ENCODE peak calls at places on chromosomes 6 and 20, in seven cellular contexts. L, Z, N, X, Y, I and H are unnamed samples.

GRCh38 chr20:56865055-56865454 is 235.9 kb downstream of the TFAP2C start:
- DNase-seq in L (no peak), Z (no peak), N (no peak), X (no peak), Y (no peak), I (no peak), H (no peak)

GRCh38 chr6:168045141-168045691 is 33.8 kb downstream of the FRMD1 start:
- DNase-seq in L (no peak), Z (peak; percentile 66), N (no peak), X (no peak), Y (no peak), I (no peak), H (no peak)

GRCh38 chr6:10418361-10418861 is 3.5 kb upstream of the TFAP2A start:
- DNase-seq in L (no peak), Z (no peak), N (no peak), X (no peak), Y (no peak), I (no peak), H (no peak)

GRCh38 chr6:54135665-54136370 is 24.6 kb downstream of the MLIP start:
- DNase-seq in L (no peak), Z (no peak), N (no peak), X (no peak), Y (no peak), I (no peak), H (peak; percentile 89)

GRCh38 chr20:50019466-50020256 is 36.9 kb downstream of the SNAI1 start:
- DNase-seq in L (no peak), Z (no peak), N (no peak), X (no peak), Y (no peak), I (no peak), H (no peak)

GRCh38 chr6:34511923-34512737 is 44.0 kb downstream of the SPDEF start:
- DNase-seq in L (no peak), Z (no peak), N (no peak), X (no peak), Y (peak; percentile 67), I (no peak), H (no peak)

GRCh38 chr6:81636930-81637568 is 115.4 kb downstream of the TENT5A start:
- DNase-seq in L (no peak), Z (no peak), N (no peak), X (no peak), Y (no peak), I (no peak), H (no peak)

GRCh38 chr6:154156135-154156948 is 117.3 kb downstream of the OPRM1 start:
- DNase-seq in L (no peak), Z (peak; percentile 87), N (peak; percentile 43), X (peak; percentile 56), Y (no peak), I (peak; percentile 58), H (no peak)

GRCh38 chr20:60762386-60762785 is 489.7 kb upstream of the CDH4 start:
- DNase-seq in L (no peak), Z (no peak), N (no peak), X (no peak), Y (no peak), I (no peak), H (no peak)

GRCh38 chr20:47501117-47501482 is 587 bp upstream of the NCOA3 start:
- DNase-seq in L (no peak), Z (no peak), N (no peak), X (no peak), Y (no peak), I (no peak), H (no peak)

GRCh38 chr6:149387787-149388512 is 12.1 kb upstream of the SUMO4 start:
- DNase-seq in L (no peak), Z (no peak), N (no peak), X (no peak), Y (no peak), I (no peak), H (no peak)

GRCh38 chr6:30074331-30075093 is 1.1 kb downstream of the RNF39 start:
- DNase-seq in L (no peak), Z (peak; percentile 72), N (no peak), X (no peak), Y (no peak), I (peak; percentile 62), H (no peak)

GRCh38 chr20:11691766-11692165 is 225.9 kb upstream of the BTBD3 start:
- DNase-seq in L (no peak), Z (no peak), N (no peak), X (no peak), Y (no peak), I (no peak), H (no peak)

GRCh38 chr6:133969285-133969946 is 16.4 kb downstream of the TBPL1 start:
- DNase-seq in L (no peak), Z (no peak), N (no peak), X (no peak), Y (no peak), I (no peak), H (no peak)

GRCh38 chr6:164455835-164456234 is 853.6 kb downstream of the C6orf118 start:
- DNase-seq in L (no peak), Z (no peak), N (no peak), X (no peak), Y (no peak), I (no peak), H (no peak)

GRCh38 chr6:3822747-3823445 is 26.3 kb upstream of the FAM50B start:
- DNase-seq in L (no peak), Z (no peak), N (no peak), X (no peak), Y (no peak), I (no peak), H (no peak)

GRCh38 chr6:47079638-47080037 is 37.5 kb upstream of the ADGRF1 start:
- DNase-seq in L (no peak), Z (no peak), N (no peak), X (no peak), Y (no peak), I (no peak), H (no peak)

GRCh38 chr20:42378826-42379225 is 760.6 kb upstream of the CHD6 start:
- DNase-seq in L (no peak), Z (no peak), N (no peak), X (no peak), Y (no peak), I (no peak), H (no peak)

GRCh38 chr20:63819224-63819917 is 11.7 kb downstream of the ZBTB46 start:
- DNase-seq in L (no peak), Z (no peak), N (no peak), X (no peak), Y (no peak), I (no peak), H (no peak)

DNA sequence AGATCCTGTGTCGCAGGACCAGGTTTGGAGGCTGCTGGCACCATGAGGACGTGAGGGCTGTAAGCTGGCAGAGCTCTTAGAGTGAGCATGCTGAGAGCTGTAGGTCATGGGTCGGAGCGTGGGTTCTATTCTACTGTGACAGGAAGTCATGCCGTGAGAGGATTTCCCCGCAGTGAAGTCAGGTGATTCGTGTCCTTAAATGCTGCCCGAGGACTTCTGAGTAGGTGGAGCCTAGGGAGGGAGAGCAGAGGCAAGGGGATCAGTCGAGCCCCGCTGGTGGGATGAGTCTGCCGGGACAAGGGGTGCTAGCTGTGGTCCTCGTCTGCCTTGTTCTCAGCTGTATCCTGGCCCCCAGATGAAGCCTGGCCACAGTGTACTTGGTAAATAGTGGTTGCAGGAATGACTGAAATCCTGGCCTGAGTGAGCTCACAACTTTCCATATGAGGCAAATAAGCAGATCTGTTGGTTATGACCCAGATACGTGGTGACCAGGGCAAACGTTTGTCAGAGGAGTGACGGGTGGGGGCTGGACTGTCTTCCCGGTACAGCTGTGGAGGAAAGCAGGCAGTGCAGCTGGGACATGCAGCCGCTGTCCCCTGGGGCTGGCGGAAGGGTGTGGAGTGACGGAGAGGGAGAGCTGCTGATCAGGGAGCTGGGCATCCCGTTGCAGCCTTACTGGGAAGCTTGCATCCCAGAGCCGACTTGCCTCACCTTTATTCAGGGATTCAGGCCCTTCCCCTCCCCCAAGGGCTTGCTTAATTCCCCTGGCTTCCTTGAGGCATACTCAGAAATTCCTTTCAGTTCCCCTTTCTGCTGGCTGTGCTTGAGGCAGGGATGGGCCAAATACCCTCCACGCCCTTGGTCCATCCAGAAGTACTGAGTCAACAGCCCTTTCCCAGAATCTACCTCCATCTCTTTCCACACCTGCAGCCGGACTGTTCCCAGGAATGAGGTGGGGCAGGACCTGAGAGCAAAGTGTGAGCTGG is 250.9 kb upstream of the RREB1 start:
- DNase-seq in L (peak; percentile 35), Z (peak; percentile 89), N (no peak), X (peak; percentile 2), Y (no peak), I (peak; percentile 46), H (no peak)
- H3K4me3 ChIP-seq in L (no peak overlapping the region), Z (peak overlapping the region; percentile 23), N (peak overlapping the region; percentile 9), X (no peak overlapping the region), Y (no peak overlapping the region), I (no peak overlapping the region), H (no peak overlapping the region)

GRCh38 chr6:169160855-169161560 is 92.6 kb downstream of the THBS2 start:
- DNase-seq in L (no peak), Z (peak; percentile 42), N (no peak), X (no peak), Y (no peak), I (no peak), H (no peak)
- H3K4me3 ChIP-seq in L (no peak overlapping the region), Z (no peak overlapping the region), N (no peak overlapping the region), X (no peak overlapping the region), Y (no peak overlapping the region), I (no peak overlapping the region), H (no peak overlapping the region)

DNA sequence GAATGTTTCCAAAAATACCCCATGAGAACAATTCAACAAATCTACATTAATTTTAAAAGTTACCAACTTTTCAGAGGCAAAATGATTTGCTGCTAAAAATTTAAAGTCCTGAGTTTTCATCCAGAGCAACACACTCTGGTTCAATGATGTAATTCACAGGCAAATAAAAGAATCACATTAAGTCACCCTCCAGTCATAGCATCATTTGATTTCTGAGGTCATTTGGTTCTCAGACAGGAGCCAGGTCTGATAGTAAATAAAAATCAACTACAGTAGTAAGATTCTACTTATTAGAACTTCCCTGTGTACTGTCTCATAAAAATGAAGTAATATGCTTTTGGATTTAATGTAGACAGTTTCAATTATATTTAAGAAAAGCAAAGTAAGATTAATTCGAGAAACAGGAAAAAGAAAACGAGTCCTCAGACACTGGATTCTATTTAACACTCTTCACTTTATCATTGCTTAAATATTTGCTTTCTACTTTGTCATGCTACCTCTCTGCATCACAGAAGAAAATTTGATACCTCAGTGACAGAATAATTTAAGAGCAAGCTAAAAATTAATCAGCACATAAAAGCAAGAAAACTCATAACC is 25.8 kb downstream of the MAP7 start:
- DNase-seq in L (no peak), Z (no peak), N (no peak), X (no peak), Y (no peak), I (no peak), H (no peak)
- H3K4me3 ChIP-seq in L (no peak overlapping the region), Z (no peak overlapping the region), N (no peak overlapping the region), X (no peak overlapping the region), Y (no peak overlapping the region), I (no peak overlapping the region), H (no peak overlapping the region)

GRCh38 chr6:118705799-118706481 is 54.5 kb upstream of the CEP85L start:
- DNase-seq in L (no peak), Z (no peak), N (peak; percentile 26), X (peak; percentile 36), Y (no peak), I (peak; percentile 44), H (peak; percentile 61)

GRCh38 chr6:118708736-118709135 is 57.3 kb upstream of the CEP85L start:
- DNase-seq in L (no peak), Z (no peak), N (no peak), X (no peak), Y (no peak), I (no peak), H (no peak)

GRCh38 chr6:118709859-118710350 is 58.5 kb upstream of the CEP85L start:
- DNase-seq in L (no peak), Z (no peak), N (peak; percentile 81), X (peak; percentile 85), Y (no peak), I (no peak), H (peak; percentile 51)

GRCh38 chr6:118706702-118707101 is 55.3 kb upstream of the CEP85L start:
- DNase-seq in L (no peak), Z (no peak), N (no peak), X (no peak), Y (no peak), I (no peak), H (no peak)

GRCh38 chr6:118708055-118708454 is 56.7 kb upstream of the CEP85L start:
- DNase-seq in L (no peak), Z (no peak), N (no peak), X (no peak), Y (no peak), I (no peak), H (no peak)
- H3K4me3 ChIP-seq in L (no peak overlapping the region), Z (no peak overlapping the region), N (peak overlapping the region; percentile 90), X (peak overlapping the region; percentile 95), Y (no peak overlapping the region), I (no peak overlapping the region), H (peak overlapping the region; percentile 52)